ENCODE peak calls at places on chromosome 18, in ten cellular contexts. E is fibroblast of mammary gland, J is colonic mucosa, T is mucosa of descending colon, P is Panc1, M is AG04450, R is A549, O is body of pancreas, V is BJ, Q is adrenal gland. K is an unnamed sample.

GRCh38 chr18:48913201-48913600 is 37.6 kb downstream of the SMAD7 start:
- DNase-seq in E (no peak), J (peak; percentile 41), T (no peak), P (no peak), M (no peak), R (no peak), O (no peak), V (no peak), Q (no peak), K (no peak)

GRCh38 chr18:77108001-77108692 is 24.4 kb downstream of the MBP start:
- DNase-seq in E (peak; percentile 91), J (peak; percentile 59), T (peak; percentile 64), P (no peak), M (peak; percentile 79), R (no peak), O (no peak), V (peak; percentile 60), Q (peak; percentile 78), K (peak; percentile 63)

GRCh38 chr18:33277431-33277830 is 163.1 kb downstream of the CCDC178 start:
- DNase-seq in E (no peak), J (no peak), T (no peak), P (no peak), M (no peak), R (no peak), O (no peak), V (no peak), Q (no peak), K (no peak)

GRCh38 chr18:44590976-44591375 is 89.7 kb upstream of the SETBP1 start:
- DNase-seq in E (no peak), J (no peak), T (no peak), P (no peak), M (no peak), R (no peak), O (no peak), V (no peak), Q (no peak), K (no peak)

GRCh38 chr18:48003426-48004349 is 73.2 kb upstream of the SMAD2 start:
- DNase-seq in E (peak; percentile 31), J (peak; percentile 76), T (peak; percentile 76), P (no peak), M (no peak), R (peak; percentile 60), O (peak; percentile 59), V (no peak), Q (peak; percentile 89), K (peak; percentile 82)

GRCh38 chr18:42183746-42184145 is 228.7 kb downstream of the PIK3C3 start:
- DNase-seq in E (peak; percentile 78), J (no peak), T (no peak), P (no peak), M (peak; percentile 16), R (peak; percentile 7), O (no peak), V (peak; percentile 49), Q (no peak), K (peak; percentile 84)

GRCh38 chr18:57836557-57836956 is 33.4 kb upstream of the ATP8B1 start:
- DNase-seq in E (no peak), J (no peak), T (no peak), P (no peak), M (no peak), R (no peak), O (no peak), V (no peak), Q (no peak), K (no peak)

GRCh38 chr18:63848159-63848558 is 39.3 kb upstream of the SERPINB2 start:
- DNase-seq in E (peak; percentile 77), J (no peak), T (peak; percentile 22), P (no peak), M (peak; percentile 37), R (peak; percentile 7), O (no peak), V (no peak), Q (no peak), K (no peak)

GRCh38 chr18:79815657-79816056 is 17.9 kb downstream of the KCNG2 start:
- DNase-seq in E (no peak), J (no peak), T (no peak), P (no peak), M (no peak), R (no peak), O (no peak), V (no peak), Q (peak; percentile 30), K (no peak)

GRCh38 chr18:3605562-3606443 is 155.8 kb downstream of the TGIF1 start:
- DNase-seq in E (peak; percentile 74), J (no peak), T (peak; percentile 42), P (no peak), M (no peak), R (no peak), O (no peak), V (no peak), Q (no peak), K (no peak)

GRCh38 chr18:57748770-57749603 is 54.1 kb downstream of the ATP8B1 start:
- DNase-seq in E (peak; percentile 55), J (no peak), T (peak; percentile 60), P (no peak), M (no peak), R (peak; percentile 44), O (peak; percentile 34), V (no peak), Q (no peak), K (peak; percentile 35)

DNA sequence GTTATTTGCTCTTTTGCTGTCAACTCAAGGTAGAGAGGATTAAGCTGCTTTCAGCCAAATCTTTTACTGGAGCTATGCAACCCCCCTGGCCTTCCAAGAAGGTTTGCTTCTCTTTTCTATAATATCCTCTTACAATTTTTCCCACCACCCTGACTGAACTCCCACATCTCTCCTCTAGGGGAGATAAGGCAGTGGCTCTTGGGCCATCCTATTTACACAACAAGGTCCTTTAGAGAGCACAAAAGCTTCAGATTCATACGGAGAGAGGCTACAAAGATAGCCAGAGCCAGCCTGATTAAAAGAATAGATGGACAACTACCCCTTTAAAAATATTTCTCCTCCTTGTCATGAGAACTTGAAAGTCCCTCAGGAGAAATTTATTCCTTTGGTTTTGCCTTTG is 95.7 kb downstream of the TPGS2 start:
- DNase-seq in E (no peak), J (no peak), T (no peak), P (no peak), M (no peak), R (no peak), O (no peak), V (no peak), Q (no peak), K (no peak)
- TF ChIP-seq CTCF in E (no peak), J (no peak), T (no peak), P (no peak), M (peak; percentile 9), R (no peak), O (no peak), V (no peak), Q (no peak), K (no peak)

GRCh38 chr18:26646897-26647296 is 98.5 kb upstream of the KCTD1 start:
- DNase-seq in E (no peak), J (no peak), T (no peak), P (no peak), M (no peak), R (no peak), O (no peak), V (no peak), Q (no peak), K (no peak)

GRCh38 chr18:26652501-26652900 is 104.1 kb upstream of the KCTD1 start:
- DNase-seq in E (no peak), J (no peak), T (no peak), P (no peak), M (no peak), R (no peak), O (no peak), V (no peak), Q (no peak), K (no peak)

GRCh38 chr18:26648509-26649192 is 100.3 kb upstream of the KCTD1 start:
- DNase-seq in E (no peak), J (no peak), T (no peak), P (no peak), M (no peak), R (no peak), O (no peak), V (no peak), Q (no peak), K (no peak)

GRCh38 chr18:26649193-26649543 is 100.8 kb upstream of the KCTD1 start:
- DNase-seq in E (no peak), J (no peak), T (no peak), P (no peak), M (no peak), R (no peak), O (no peak), V (no peak), Q (no peak), K (no peak)

GRCh38 chr18:26650310-26651285 is 102.2 kb upstream of the KCTD1 start:
- DNase-seq in E (no peak), J (no peak), T (no peak), P (no peak), M (no peak), R (no peak), O (no peak), V (no peak), Q (no peak), K (no peak)
- H3K4me3 ChIP-seq in E (no peak overlapping the region), J (no peak overlapping the region), T (no peak overlapping the region), P (no peak overlapping the region), M (no peak overlapping the region), R (no peak overlapping the region), O (no peak overlapping the region), V (no peak overlapping the region), Q (no peak overlapping the region), K (no peak overlapping the region)

GRCh38 chr18:50051288-50051687 is 143.7 kb downstream of the MYO5B start:
- DNase-seq in E (peak; percentile 14), J (no peak), T (no peak), P (no peak), M (no peak), R (peak; percentile 6), O (no peak), V (no peak), Q (no peak), K (no peak)
- TF ChIP-seq CTCF in E (peak; percentile 34), J (no peak), T (no peak), P (peak; percentile 24), M (peak; percentile 14), R (peak; percentile 19), O (peak; percentile 36), V (no peak), Q (no peak), K (peak; percentile 35)

GRCh38 chr18:8616026-8616401 is 6.8 kb downstream of the RAB12 start:
- DNase-seq in E (no peak), J (no peak), T (no peak), P (no peak), M (no peak), R (no peak), O (no peak), V (no peak), Q (no peak), K (no peak)

GRCh38 chr18:8614875-8615274 is 5.6 kb downstream of the RAB12 start:
- DNase-seq in E (no peak), J (no peak), T (no peak), P (no peak), M (no peak), R (no peak), O (no peak), V (no peak), Q (no peak), K (no peak)

GRCh38 chr18:8617907-8618306 is 8.7 kb downstream of the RAB12 start:
- DNase-seq in E (no peak), J (no peak), T (no peak), P (no peak), M (no peak), R (no peak), O (no peak), V (no peak), Q (no peak), K (no peak)

GRCh38 chr18:8611916-8612576 is 2.8 kb downstream of the RAB12 start:
- DNase-seq in E (no peak), J (no peak), T (no peak), P (no peak), M (no peak), R (no peak), O (no peak), V (no peak), Q (no peak), K (no peak)

GRCh38 chr18:8615397-8616025 is 6.3 kb downstream of the RAB12 start:
- DNase-seq in E (peak; percentile 95), J (no peak), T (peak; percentile 38), P (peak; percentile 53), M (peak; percentile 83), R (peak; percentile 55), O (no peak), V (peak; percentile 93), Q (peak; percentile 70), K (peak; percentile 68)
- H3K4me3 ChIP-seq in E (no peak overlapping the region), J (no peak overlapping the region), T (no peak overlapping the region), P (no peak overlapping the region), M (no peak overlapping the region), R (no peak overlapping the region), O (no peak overlapping the region), V (no peak overlapping the region), Q (no peak overlapping the region), K (no peak overlapping the region)